ENCODE peak calls at places on chromosomes 12 and 14, in five cellular contexts. One of them, this sample, is unnamed.

GRCh38 chr14:68539311-68539737 is 253.5 kb downstream of the ZFP36L1 start:
- DNase-seq in K562: no peak
- DNase-seq in GM23338: peak
- DNase-seq in A549: no peak
- DNase-seq in HepG2: no peak
- DNase-seq in this sample: no peak

GRCh38 chr14:99744199-99744872 is 48.9 kb upstream of the EML1 start:
- DNase-seq in A549: no peak
- DNase-seq in GM23338: peak
- DNase-seq in HepG2: no peak
- DNase-seq in K562: no peak
- DNase-seq in this sample: no peak

GRCh38 chr12:106089935-106090334 is 48.8 kb downstream of the NUAK1 start:
- DNase-seq in K562: no peak
- DNase-seq in HepG2: no peak
- DNase-seq in A549: no peak
- DNase-seq in GM23338: no peak
- DNase-seq in this sample: no peak

GRCh38 chr12:49342066-49342913 is 4.4 kb upstream of the DNAJC22 start:
- DNase-seq in GM23338: peak
- DNase-seq in HepG2: peak
- DNase-seq in K562: peak
- DNase-seq in A549: peak
- DNase-seq in this sample: no peak

GRCh38 chr14:64388533-64389243 is 535 bp downstream of the MTHFD1 start:
- DNase-seq in HepG2: peak
- DNase-seq in K562: no peak
- DNase-seq in GM23338: peak
- DNase-seq in A549: no peak
- DNase-seq in this sample: no peak

GRCh38 chr14:61355892-61356325 is 34.5 kb downstream of the PRKCH start:
- DNase-seq in HepG2: peak
- DNase-seq in A549: peak
- DNase-seq in GM23338: peak
- DNase-seq in K562: no peak
- DNase-seq in this sample: no peak

GRCh38 chr12:8034802-8035201 is 2.3 kb downstream of the FOXJ2 start:
- DNase-seq in GM23338: no peak
- DNase-seq in HepG2: no peak
- DNase-seq in A549: no peak
- DNase-seq in K562: peak
- DNase-seq in this sample: no peak

GRCh38 chr12:117241697-117242096 is 51.4 kb upstream of the FBXO21 start:
- DNase-seq in HepG2: no peak
- DNase-seq in K562: no peak
- DNase-seq in GM23338: no peak
- DNase-seq in A549: no peak
- DNase-seq in this sample: no peak

GRCh38 chr14:37197421-37198272 is at the start of gene MIPOL1:
- DNase-seq in K562: peak
- DNase-seq in GM23338: peak
- DNase-seq in HepG2: peak
- DNase-seq in A549: peak
- DNase-seq in this sample: no peak

DNA sequence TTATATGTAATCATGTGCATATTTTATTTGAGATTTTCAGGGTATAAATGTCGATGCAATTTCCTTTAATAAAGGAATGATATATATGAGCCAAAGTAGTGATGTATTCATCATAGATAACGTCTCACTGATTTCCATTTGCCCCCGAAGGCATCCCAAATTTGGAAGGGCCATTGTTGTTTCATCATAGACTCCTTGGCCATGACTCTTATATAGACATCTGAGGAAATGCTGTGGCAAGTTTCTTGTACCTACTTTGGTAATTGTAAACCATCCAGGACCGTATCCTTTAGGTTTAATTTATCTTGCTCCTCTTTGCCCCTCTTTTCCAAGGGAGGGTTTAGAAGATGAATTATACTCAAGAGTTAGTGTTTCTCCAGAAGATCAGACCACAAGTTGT is 84.7 kb downstream of the SAMD4A start:
- DNase-seq in HepG2: no peak
- DNase-seq in GM23338: no peak
- DNase-seq in A549: peak
- DNase-seq in K562: no peak
- DNase-seq in this sample: no peak
- TF ChIP-seq JUNB in HepG2: no peak
- TF ChIP-seq JUNB in GM23338: no peak
- TF ChIP-seq JUNB in A549: no peak
- TF ChIP-seq JUNB in K562: no peak
- TF ChIP-seq JUNB in this sample: no peak

GRCh38 chr12:459430-460258 is at the start of gene B4GALNT3:
- DNase-seq in K562: peak
- DNase-seq in GM23338: peak
- DNase-seq in A549: peak
- DNase-seq in HepG2: no peak
- DNase-seq in this sample: no peak

GRCh38 chr12:457676-458075 is 2.1 kb upstream of the B4GALNT3 start:
- DNase-seq in HepG2: no peak
- DNase-seq in A549: no peak
- DNase-seq in K562: no peak
- DNase-seq in GM23338: no peak
- DNase-seq in this sample: no peak

GRCh38 chr12:459050-459429 is 699 bp upstream of the B4GALNT3 start:
- DNase-seq in A549: no peak
- DNase-seq in HepG2: no peak
- DNase-seq in K562: no peak
- DNase-seq in GM23338: no peak
- DNase-seq in this sample: no peak

GRCh38 chr12:452667-453210 is 7.0 kb upstream of the B4GALNT3 start:
- DNase-seq in HepG2: no peak
- DNase-seq in A549: no peak
- DNase-seq in K562: peak
- DNase-seq in GM23338: no peak
- DNase-seq in this sample: no peak

GRCh38 chr12:455821-456220 is 3.9 kb upstream of the B4GALNT3 start:
- DNase-seq in K562: no peak
- DNase-seq in GM23338: no peak
- DNase-seq in A549: no peak
- DNase-seq in HepG2: no peak
- DNase-seq in this sample: no peak
- TF ChIP-seq JUNB in K562: no peak
- TF ChIP-seq JUNB in GM23338: no peak
- TF ChIP-seq JUNB in A549: no peak
- TF ChIP-seq JUNB in HepG2: no peak
- TF ChIP-seq JUNB in this sample: no peak

DNA sequence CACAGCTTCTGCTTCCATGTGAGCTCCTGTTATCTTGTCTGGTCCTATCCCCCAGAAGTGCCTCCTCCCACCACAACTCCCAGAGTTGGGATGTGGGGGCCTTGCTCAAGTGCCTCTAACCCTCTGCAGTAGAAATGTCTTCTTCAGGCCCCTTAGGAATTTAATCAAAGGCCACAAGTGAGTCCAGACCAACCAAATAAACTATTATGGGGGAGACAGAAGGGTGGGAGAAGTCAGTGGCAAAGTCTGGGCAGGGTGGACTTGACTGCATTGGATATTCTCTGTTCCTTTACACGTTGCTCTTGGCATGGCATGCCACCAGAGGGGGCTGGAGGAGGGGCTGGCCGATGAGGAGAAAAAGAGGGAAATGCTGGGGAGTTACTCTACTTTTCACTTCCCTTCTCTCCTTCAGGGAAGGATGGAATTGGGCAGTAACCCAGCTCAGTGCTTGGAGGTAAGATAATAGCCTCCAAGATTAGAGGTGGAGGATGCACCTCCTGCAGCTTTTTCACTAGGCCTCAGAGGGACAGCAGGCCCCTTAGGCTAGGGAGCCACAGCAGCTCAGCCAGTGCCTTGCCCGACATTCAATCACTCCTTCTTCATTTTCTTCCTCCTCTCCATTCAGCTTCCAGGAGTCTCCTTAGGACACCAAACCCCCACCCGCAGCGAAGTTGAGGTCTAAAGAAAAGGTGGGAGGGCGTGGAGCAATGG is 1.2 kb upstream of the AP1G2 start:
- DNase-seq in K562: no peak
- DNase-seq in GM23338: peak
- DNase-seq in HepG2: peak
- DNase-seq in A549: peak
- DNase-seq in this sample: no peak
- TF ChIP-seq JUNB in K562: no peak
- TF ChIP-seq JUNB in GM23338: no peak
- TF ChIP-seq JUNB in HepG2: peak
- TF ChIP-seq JUNB in A549: no peak
- TF ChIP-seq JUNB in this sample: no peak

GRCh38 chr12:28539691-28540323 is 349.6 kb downstream of the CCDC91 start:
- DNase-seq in A549: no peak
- DNase-seq in K562: no peak
- DNase-seq in GM23338: no peak
- DNase-seq in HepG2: no peak
- DNase-seq in this sample: no peak
- TF ChIP-seq JUNB in A549: no peak
- TF ChIP-seq JUNB in K562: no peak
- TF ChIP-seq JUNB in GM23338: no peak
- TF ChIP-seq JUNB in HepG2: no peak
- TF ChIP-seq JUNB in this sample: no peak

GRCh38 chr12:119008691-119009221 is 27.4 kb downstream of the SRRM4 start:
- DNase-seq in A549: no peak
- DNase-seq in GM23338: peak
- DNase-seq in K562: no peak
- DNase-seq in HepG2: no peak
- DNase-seq in this sample: no peak
- TF ChIP-seq JUNB in A549: no peak
- TF ChIP-seq JUNB in GM23338: no peak
- TF ChIP-seq JUNB in K562: no peak
- TF ChIP-seq JUNB in HepG2: no peak
- TF ChIP-seq JUNB in this sample: no peak

GRCh38 chr12:54282949-54283593 is 2.5 kb downstream of the HNRNPA1 start:
- DNase-seq in HepG2: no peak
- DNase-seq in K562: no peak
- DNase-seq in A549: no peak
- DNase-seq in GM23338: no peak
- DNase-seq in this sample: no peak
- TF ChIP-seq JUNB in HepG2: no peak
- TF ChIP-seq JUNB in K562: no peak
- TF ChIP-seq JUNB in A549: no peak
- TF ChIP-seq JUNB in GM23338: no peak
- TF ChIP-seq JUNB in this sample: no peak

GRCh38 chr14:22589096-22589839 is at the start of gene DAD1:
- DNase-seq in GM23338: peak
- DNase-seq in HepG2: peak
- DNase-seq in A549: peak
- DNase-seq in K562: peak
- DNase-seq in this sample: peak

GRCh38 chr14:22593189-22593588 is 4.2 kb upstream of the DAD1 start:
- DNase-seq in HepG2: no peak
- DNase-seq in A549: no peak
- DNase-seq in K562: no peak
- DNase-seq in GM23338: no peak
- DNase-seq in this sample: no peak

GRCh38 chr14:22587247-22587646 is 1.8 kb downstream of the DAD1 start:
- DNase-seq in GM23338: no peak
- DNase-seq in HepG2: no peak
- DNase-seq in K562: no peak
- DNase-seq in A549: no peak
- DNase-seq in this sample: no peak

GRCh38 chr14:22583994-22584393 is 5.0 kb downstream of the DAD1 start:
- DNase-seq in K562: no peak
- DNase-seq in GM23338: no peak
- DNase-seq in HepG2: no peak
- DNase-seq in A549: no peak
- DNase-seq in this sample: no peak

DNA sequence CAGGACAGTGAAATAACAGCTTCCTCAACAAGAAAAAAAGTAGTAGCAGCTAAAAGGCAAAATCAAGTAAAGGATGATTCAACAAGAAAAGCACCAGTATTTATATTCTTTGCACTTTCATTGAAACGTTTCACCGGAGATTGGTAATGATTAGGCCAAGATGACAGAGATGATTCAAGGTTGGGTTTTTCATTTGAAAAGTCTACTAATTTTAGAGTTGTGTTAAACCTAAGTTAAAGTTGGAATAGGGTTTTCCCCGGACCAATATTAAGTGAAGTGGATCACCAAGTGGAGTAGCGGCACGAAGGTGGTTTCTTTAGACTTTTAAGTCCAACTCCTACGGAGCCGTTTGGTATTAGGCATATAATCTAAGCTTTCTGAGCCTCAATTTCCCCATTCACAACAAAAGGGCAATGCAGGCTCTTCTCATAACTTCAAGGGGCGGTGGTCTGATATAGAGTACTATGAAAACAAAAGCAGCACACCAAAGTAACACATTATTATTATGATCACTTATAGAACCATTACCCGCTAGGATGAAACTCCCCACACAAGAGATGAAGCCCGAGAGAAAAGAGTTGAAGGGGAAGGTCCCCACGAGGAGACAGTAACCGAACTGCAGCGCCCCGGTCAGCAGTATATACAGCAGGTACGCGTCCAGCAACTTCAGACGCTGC is 467 bp downstream of the DAD1 start:
- DNase-seq in GM23338: no peak
- DNase-seq in K562: no peak
- DNase-seq in HepG2: no peak
- DNase-seq in A549: no peak
- DNase-seq in this sample: no peak
- TF ChIP-seq JUNB in GM23338: no peak
- TF ChIP-seq JUNB in K562: no peak
- TF ChIP-seq JUNB in HepG2: no peak
- TF ChIP-seq JUNB in A549: no peak
- TF ChIP-seq JUNB in this sample: peak

GRCh38 chr14:89598548-89599186 is 181.6 kb upstream of the FOXN3 start:
- DNase-seq in K562: no peak
- DNase-seq in HepG2: peak
- DNase-seq in A549: no peak
- DNase-seq in GM23338: no peak
- DNase-seq in this sample: no peak
- TF ChIP-seq JUNB in K562: no peak
- TF ChIP-seq JUNB in HepG2: no peak
- TF ChIP-seq JUNB in A549: no peak
- TF ChIP-seq JUNB in GM23338: no peak
- TF ChIP-seq JUNB in this sample: no peak

This sample was measured in GM12878.